ENCODE peak calls at places on chromosomes 16 and 17, in ten cellular contexts. One of them, this sample, is unnamed.

GRCh38 chr16:48350716-48351115 is 34.5 kb downstream of the SIAH1 start:
- DNase-seq in stimulated activated CD8-positive, alpha-beta memory T cell treated with anti-CD3 and anti-CD28 coated beads, Interleukin-4, amount 100 ng/mL, for 48 hours: peak
- DNase-seq in nucleus accumbens: no peak
- DNase-seq in AG09309: no peak
- DNase-seq in cardiac fibroblast: no peak
- DNase-seq in Caco-2: no peak
- DNase-seq in dermis blood vessel endothelial cell: no peak
- DNase-seq in IMR-90: no peak
- DNase-seq in M059J: peak
- DNase-seq in retina: no peak
- DNase-seq in this sample: no peak

GRCh38 chr16:89404561-89404960 is 85.8 kb downstream of the ANKRD11 start:
- DNase-seq in stimulated activated CD8-positive, alpha-beta memory T cell treated with anti-CD3 and anti-CD28 coated beads, Interleukin-4, amount 100 ng/mL, for 48 hours: no peak
- DNase-seq in nucleus accumbens: no peak
- DNase-seq in AG09309: no peak
- DNase-seq in cardiac fibroblast: no peak
- DNase-seq in Caco-2: no peak
- DNase-seq in dermis blood vessel endothelial cell: no peak
- DNase-seq in IMR-90: no peak
- DNase-seq in M059J: no peak
- DNase-seq in retina: no peak
- DNase-seq in this sample: no peak

GRCh38 chr16:84689126-84689525 is 10.7 kb upstream of the USP10 start:
- DNase-seq in stimulated activated CD8-positive, alpha-beta memory T cell treated with anti-CD3 and anti-CD28 coated beads, Interleukin-4, amount 100 ng/mL, for 48 hours: no peak
- DNase-seq in nucleus accumbens: no peak
- DNase-seq in AG09309: peak
- DNase-seq in cardiac fibroblast: peak
- DNase-seq in Caco-2: no peak
- DNase-seq in dermis blood vessel endothelial cell: peak
- DNase-seq in IMR-90: peak
- DNase-seq in M059J: peak
- DNase-seq in retina: no peak
- DNase-seq in this sample: peak

GRCh38 chr17:4147751-4148310 is 4.8 kb downstream of the CYB5D2 start:
- DNase-seq in stimulated activated CD8-positive, alpha-beta memory T cell treated with anti-CD3 and anti-CD28 coated beads, Interleukin-4, amount 100 ng/mL, for 48 hours: no peak
- DNase-seq in nucleus accumbens: no peak
- DNase-seq in AG09309: no peak
- DNase-seq in cardiac fibroblast: no peak
- DNase-seq in Caco-2: no peak
- DNase-seq in dermis blood vessel endothelial cell: peak
- DNase-seq in IMR-90: peak
- DNase-seq in M059J: no peak
- DNase-seq in retina: no peak
- DNase-seq in this sample: no peak

GRCh38 chr16:49492090-49492801 is 118.6 kb downstream of the C16orf78 start:
- DNase-seq in stimulated activated CD8-positive, alpha-beta memory T cell treated with anti-CD3 and anti-CD28 coated beads, Interleukin-4, amount 100 ng/mL, for 48 hours: peak
- DNase-seq in nucleus accumbens: no peak
- DNase-seq in AG09309: no peak
- DNase-seq in cardiac fibroblast: peak
- DNase-seq in Caco-2: peak
- DNase-seq in dermis blood vessel endothelial cell: peak
- DNase-seq in IMR-90: no peak
- DNase-seq in M059J: no peak
- DNase-seq in retina: peak
- DNase-seq in this sample: peak

GRCh38 chr16:85752511-85753420 is 1.9 kb upstream of the C16orf74 start:
- DNase-seq in stimulated activated CD8-positive, alpha-beta memory T cell treated with anti-CD3 and anti-CD28 coated beads, Interleukin-4, amount 100 ng/mL, for 48 hours: no peak
- DNase-seq in nucleus accumbens: no peak
- DNase-seq in AG09309: no peak
- DNase-seq in cardiac fibroblast: peak
- DNase-seq in Caco-2: peak
- DNase-seq in dermis blood vessel endothelial cell: peak
- DNase-seq in IMR-90: peak
- DNase-seq in M059J: no peak
- DNase-seq in retina: peak
- DNase-seq in this sample: no peak

GRCh38 chr16:57473906-57474305 is 11.4 kb downstream of the POLR2C start:
- DNase-seq in stimulated activated CD8-positive, alpha-beta memory T cell treated with anti-CD3 and anti-CD28 coated beads, Interleukin-4, amount 100 ng/mL, for 48 hours: peak
- DNase-seq in nucleus accumbens: no peak
- DNase-seq in AG09309: no peak
- DNase-seq in cardiac fibroblast: no peak
- DNase-seq in Caco-2: no peak
- DNase-seq in dermis blood vessel endothelial cell: no peak
- DNase-seq in IMR-90: no peak
- DNase-seq in M059J: no peak
- DNase-seq in retina: no peak
- DNase-seq in this sample: no peak

GRCh38 chr17:76689859-76690258 is 20.9 kb downstream of the MXRA7 start:
- DNase-seq in stimulated activated CD8-positive, alpha-beta memory T cell treated with anti-CD3 and anti-CD28 coated beads, Interleukin-4, amount 100 ng/mL, for 48 hours: no peak
- DNase-seq in nucleus accumbens: no peak
- DNase-seq in AG09309: no peak
- DNase-seq in cardiac fibroblast: peak
- DNase-seq in Caco-2: no peak
- DNase-seq in dermis blood vessel endothelial cell: no peak
- DNase-seq in IMR-90: no peak
- DNase-seq in M059J: no peak
- DNase-seq in retina: no peak
- DNase-seq in this sample: no peak

GRCh38 chr17:77769762-77770161 is 188.7 kb upstream of the TNRC6C start:
- DNase-seq in stimulated activated CD8-positive, alpha-beta memory T cell treated with anti-CD3 and anti-CD28 coated beads, Interleukin-4, amount 100 ng/mL, for 48 hours: no peak
- DNase-seq in nucleus accumbens: no peak
- DNase-seq in AG09309: no peak
- DNase-seq in cardiac fibroblast: no peak
- DNase-seq in Caco-2: peak
- DNase-seq in dermis blood vessel endothelial cell: no peak
- DNase-seq in IMR-90: no peak
- DNase-seq in M059J: no peak
- DNase-seq in retina: no peak
- DNase-seq in this sample: no peak

GRCh38 chr17:36183811-36184765 is 7.7 kb upstream of the TBC1D3B start:
- DNase-seq in stimulated activated CD8-positive, alpha-beta memory T cell treated with anti-CD3 and anti-CD28 coated beads, Interleukin-4, amount 100 ng/mL, for 48 hours: no peak
- DNase-seq in nucleus accumbens: no peak
- DNase-seq in AG09309: no peak
- DNase-seq in cardiac fibroblast: no peak
- DNase-seq in Caco-2: no peak
- DNase-seq in dermis blood vessel endothelial cell: no peak
- DNase-seq in IMR-90: no peak
- DNase-seq in M059J: no peak
- DNase-seq in retina: peak
- DNase-seq in this sample: no peak

GRCh38 chr16:87702325-87702811 is 63.4 kb downstream of the KLHDC4 start:
- DNase-seq in stimulated activated CD8-positive, alpha-beta memory T cell treated with anti-CD3 and anti-CD28 coated beads, Interleukin-4, amount 100 ng/mL, for 48 hours: peak
- DNase-seq in nucleus accumbens: no peak
- DNase-seq in AG09309: no peak
- DNase-seq in cardiac fibroblast: peak
- DNase-seq in Caco-2: peak
- DNase-seq in dermis blood vessel endothelial cell: peak
- DNase-seq in IMR-90: peak
- DNase-seq in M059J: no peak
- DNase-seq in retina: peak
- DNase-seq in this sample: peak

GRCh38 chr17:26963163-26963503 is 330.8 kb upstream of the WSB1 start:
- DNase-seq in stimulated activated CD8-positive, alpha-beta memory T cell treated with anti-CD3 and anti-CD28 coated beads, Interleukin-4, amount 100 ng/mL, for 48 hours: no peak
- DNase-seq in nucleus accumbens: no peak
- DNase-seq in AG09309: no peak
- DNase-seq in cardiac fibroblast: no peak
- DNase-seq in Caco-2: no peak
- DNase-seq in dermis blood vessel endothelial cell: no peak
- DNase-seq in IMR-90: no peak
- DNase-seq in M059J: no peak
- DNase-seq in retina: no peak
- DNase-seq in this sample: no peak

GRCh38 chr16:67115649-67116048 is 5.9 kb downstream of the PHAF1 start:
- DNase-seq in stimulated activated CD8-positive, alpha-beta memory T cell treated with anti-CD3 and anti-CD28 coated beads, Interleukin-4, amount 100 ng/mL, for 48 hours: no peak
- DNase-seq in nucleus accumbens: no peak
- DNase-seq in AG09309: peak
- DNase-seq in cardiac fibroblast: peak
- DNase-seq in Caco-2: no peak
- DNase-seq in dermis blood vessel endothelial cell: no peak
- DNase-seq in IMR-90: peak
- DNase-seq in M059J: peak
- DNase-seq in retina: no peak
- DNase-seq in this sample: peak

GRCh38 chr17:29584452-29585079 is 4.9 kb downstream of the GIT1 start:
- DNase-seq in stimulated activated CD8-positive, alpha-beta memory T cell treated with anti-CD3 and anti-CD28 coated beads, Interleukin-4, amount 100 ng/mL, for 48 hours: no peak
- DNase-seq in nucleus accumbens: peak
- DNase-seq in AG09309: no peak
- DNase-seq in cardiac fibroblast: no peak
- DNase-seq in Caco-2: no peak
- DNase-seq in dermis blood vessel endothelial cell: peak
- DNase-seq in IMR-90: no peak
- DNase-seq in M059J: no peak
- DNase-seq in retina: peak
- DNase-seq in this sample: no peak

GRCh38 chr16:49602201-49603041 is 228.8 kb downstream of the C16orf78 start:
- DNase-seq in stimulated activated CD8-positive, alpha-beta memory T cell treated with anti-CD3 and anti-CD28 coated beads, Interleukin-4, amount 100 ng/mL, for 48 hours: no peak
- DNase-seq in nucleus accumbens: no peak
- DNase-seq in AG09309: no peak
- DNase-seq in cardiac fibroblast: no peak
- DNase-seq in Caco-2: no peak
- DNase-seq in dermis blood vessel endothelial cell: no peak
- DNase-seq in IMR-90: no peak
- DNase-seq in M059J: no peak
- DNase-seq in retina: peak
- DNase-seq in this sample: no peak

GRCh38 chr17:56592487-56593072 is 919 bp upstream of the NOG start:
- DNase-seq in stimulated activated CD8-positive, alpha-beta memory T cell treated with anti-CD3 and anti-CD28 coated beads, Interleukin-4, amount 100 ng/mL, for 48 hours: peak
- DNase-seq in nucleus accumbens: peak
- DNase-seq in AG09309: no peak
- DNase-seq in cardiac fibroblast: peak
- DNase-seq in Caco-2: peak
- DNase-seq in dermis blood vessel endothelial cell: peak
- DNase-seq in IMR-90: peak
- DNase-seq in M059J: peak
- DNase-seq in retina: peak
- DNase-seq in this sample: peak

GRCh38 chr17:73591278-73592078 is 52.8 kb downstream of the SDK2 start:
- DNase-seq in stimulated activated CD8-positive, alpha-beta memory T cell treated with anti-CD3 and anti-CD28 coated beads, Interleukin-4, amount 100 ng/mL, for 48 hours: peak
- DNase-seq in nucleus accumbens: no peak
- DNase-seq in AG09309: no peak
- DNase-seq in cardiac fibroblast: no peak
- DNase-seq in Caco-2: no peak
- DNase-seq in dermis blood vessel endothelial cell: no peak
- DNase-seq in IMR-90: no peak
- DNase-seq in M059J: no peak
- DNase-seq in retina: no peak
- DNase-seq in this sample: no peak

This sample was measured in AG08396.